ENCODE peak calls at places on chromosomes 11 and 22, in seven cellular contexts. One of them, this sample, is unnamed.

GRCh38 chr11:131672191-131672590 is 301.8 kb downstream of the NTM start:
- DNase-seq in H1: no peak
- DNase-seq in fibroblast of lung: peak; percentile 18
- DNase-seq in lung: no peak
- DNase-seq in left lung: peak; percentile 26
- DNase-seq in tibial nerve: no peak
- DNase-seq in neuronal stem cell: no peak
- DNase-seq in this sample: no peak

GRCh38 chr22:19795617-19796008 is 35.0 kb downstream of the TBX1 start:
- DNase-seq in H1: no peak
- DNase-seq in tibial nerve: peak; percentile 33
- DNase-seq in left lung: no peak
- DNase-seq in neuronal stem cell: no peak
- DNase-seq in fibroblast of lung: peak; percentile 45
- DNase-seq in lung: no peak
- DNase-seq in this sample: no peak

GRCh38 chr11:45737056-45737455 is 67.9 kb upstream of the SLC35C1 start:
- DNase-seq in fibroblast of lung: peak; percentile 45
- DNase-seq in H1: no peak
- DNase-seq in tibial nerve: no peak
- DNase-seq in left lung: no peak
- DNase-seq in neuronal stem cell: no peak
- DNase-seq in lung: no peak
- DNase-seq in this sample: no peak

GRCh38 chr11:1139441-1140066 is 18.2 kb upstream of the MUC5AC start:
- DNase-seq in lung: no peak
- DNase-seq in left lung: no peak
- DNase-seq in fibroblast of lung: peak; percentile 87
- DNase-seq in H1: no peak
- DNase-seq in neuronal stem cell: no peak
- DNase-seq in tibial nerve: no peak
- DNase-seq in this sample: no peak

GRCh38 chr22:39296981-39297489 is 22.4 kb downstream of the RPL3 start:
- DNase-seq in neuronal stem cell: no peak
- DNase-seq in fibroblast of lung: no peak
- DNase-seq in left lung: no peak
- DNase-seq in H1: no peak
- DNase-seq in lung: no peak
- DNase-seq in tibial nerve: no peak
- DNase-seq in this sample: no peak

GRCh38 chr11:74937696-74938475 is 11.0 kb downstream of the XRRA1 start:
- DNase-seq in lung: no peak
- DNase-seq in tibial nerve: no peak
- DNase-seq in left lung: no peak
- DNase-seq in fibroblast of lung: peak; percentile 88
- DNase-seq in H1: no peak
- DNase-seq in neuronal stem cell: no peak
- DNase-seq in this sample: no peak

GRCh38 chr11:8330896-8331295 is 67.2 kb upstream of the LMO1 start:
- DNase-seq in neuronal stem cell: no peak
- DNase-seq in fibroblast of lung: no peak
- DNase-seq in left lung: no peak
- DNase-seq in H1: no peak
- DNase-seq in tibial nerve: no peak
- DNase-seq in lung: no peak
- DNase-seq in this sample: no peak

GRCh38 chr11:48116843-48117242 is 99.8 kb upstream of the OR4B1 start:
- DNase-seq in tibial nerve: no peak
- DNase-seq in H1: no peak
- DNase-seq in lung: no peak
- DNase-seq in left lung: no peak
- DNase-seq in fibroblast of lung: no peak
- DNase-seq in neuronal stem cell: no peak
- DNase-seq in this sample: no peak

GRCh38 chr11:2940166-2940929 is 11.1 kb upstream of the PHLDA2 start:
- DNase-seq in left lung: peak; percentile 67
- DNase-seq in neuronal stem cell: no peak
- DNase-seq in H1: no peak
- DNase-seq in lung: no peak
- DNase-seq in fibroblast of lung: no peak
- DNase-seq in tibial nerve: no peak
- DNase-seq in this sample: no peak

GRCh38 chr11:58616594-58616993 is 5.9 kb upstream of the CNTF start:
- DNase-seq in lung: no peak
- DNase-seq in neuronal stem cell: no peak
- DNase-seq in fibroblast of lung: peak; percentile 94
- DNase-seq in H1: no peak
- DNase-seq in left lung: no peak
- DNase-seq in tibial nerve: peak; percentile 46
- DNase-seq in this sample: no peak

GRCh38 chr22:35995345-35995744 is 33.3 kb downstream of the RBFOX2 start:
- DNase-seq in neuronal stem cell: no peak
- DNase-seq in tibial nerve: no peak
- DNase-seq in left lung: no peak
- DNase-seq in fibroblast of lung: no peak
- DNase-seq in lung: no peak
- DNase-seq in H1: no peak
- DNase-seq in this sample: no peak

GRCh38 chr11:125376117-125376516 is 119.9 kb downstream of the FEZ1 start:
- DNase-seq in left lung: peak; percentile 52
- DNase-seq in lung: no peak
- DNase-seq in tibial nerve: no peak
- DNase-seq in fibroblast of lung: peak; percentile 79
- DNase-seq in neuronal stem cell: no peak
- DNase-seq in H1: no peak
- DNase-seq in this sample: no peak

GRCh38 chr22:26172389-26172990 is 3.2 kb downstream of the SEZ6L start:
- DNase-seq in tibial nerve: no peak
- DNase-seq in lung: no peak
- DNase-seq in fibroblast of lung: peak; percentile 9
- DNase-seq in neuronal stem cell: peak; percentile 36
- DNase-seq in H1: peak; percentile 72
- DNase-seq in left lung: no peak
- DNase-seq in this sample: no peak

GRCh38 chr22:27871306-27872014 is 47.6 kb downstream of the PITPNB start:
- DNase-seq in H1: no peak
- DNase-seq in neuronal stem cell: no peak
- DNase-seq in lung: no peak
- DNase-seq in tibial nerve: no peak
- DNase-seq in fibroblast of lung: no peak
- DNase-seq in left lung: no peak
- DNase-seq in this sample: no peak
- H3K27ac ChIP-seq in H1: no peak overlapping the region
- H3K27ac ChIP-seq in neuronal stem cell: no peak overlapping the region
- H3K27ac ChIP-seq in lung: no peak overlapping the region
- H3K27ac ChIP-seq in tibial nerve: no peak overlapping the region
- H3K27ac ChIP-seq in fibroblast of lung: no peak overlapping the region
- H3K27ac ChIP-seq in left lung: no peak overlapping the region
- H3K27ac ChIP-seq in this sample: no peak overlapping the region

GRCh38 chr11:70130636-70131035 is 52.5 kb downstream of the ANO1 start:
- DNase-seq in neuronal stem cell: no peak
- DNase-seq in fibroblast of lung: no peak
- DNase-seq in H1: no peak
- DNase-seq in tibial nerve: no peak
- DNase-seq in lung: no peak
- DNase-seq in left lung: no peak
- DNase-seq in this sample: no peak

GRCh38 chr11:70128435-70128906 is 50.4 kb downstream of the ANO1 start:
- DNase-seq in neuronal stem cell: no peak
- DNase-seq in fibroblast of lung: peak; percentile 59
- DNase-seq in left lung: no peak
- DNase-seq in tibial nerve: no peak
- DNase-seq in lung: no peak
- DNase-seq in H1: no peak
- DNase-seq in this sample: no peak

GRCh38 chr11:70127653-70128434 is 49.7 kb downstream of the ANO1 start:
- DNase-seq in left lung: no peak
- DNase-seq in neuronal stem cell: no peak
- DNase-seq in H1: no peak
- DNase-seq in tibial nerve: no peak
- DNase-seq in fibroblast of lung: peak; percentile 79
- DNase-seq in lung: no peak
- DNase-seq in this sample: no peak

GRCh38 chr11:70131606-70132190 is 53.6 kb downstream of the ANO1 start:
- DNase-seq in tibial nerve: no peak
- DNase-seq in fibroblast of lung: no peak
- DNase-seq in left lung: no peak
- DNase-seq in neuronal stem cell: no peak
- DNase-seq in H1: no peak
- DNase-seq in lung: no peak
- DNase-seq in this sample: no peak

DNA sequence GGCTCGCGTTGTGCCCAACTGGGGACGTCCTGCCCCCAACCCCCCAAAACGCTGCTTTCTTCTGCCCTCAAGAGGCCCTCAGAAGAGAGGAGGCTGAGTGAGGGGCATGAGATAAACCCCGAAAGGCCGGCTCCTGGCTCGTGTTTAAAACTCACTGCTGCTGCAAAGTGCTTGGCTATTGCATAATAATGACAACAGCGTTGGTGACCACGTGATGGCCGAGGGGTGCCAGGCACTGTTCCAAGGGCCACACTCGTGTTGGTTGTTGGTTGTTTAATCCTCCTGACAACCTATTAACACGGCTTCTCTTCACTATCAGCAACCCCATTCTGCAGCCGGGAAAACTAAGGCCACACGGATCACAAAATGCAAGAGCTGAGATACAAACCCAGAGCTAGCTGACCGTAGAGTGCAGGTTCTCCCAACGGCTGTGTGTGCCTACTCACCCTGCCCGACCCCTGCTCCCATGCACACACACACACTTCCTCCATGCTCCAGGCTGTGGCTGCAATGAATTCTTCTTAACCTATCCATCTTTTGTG is 51.0 kb downstream of the ANO1 start:
- DNase-seq in neuronal stem cell: no peak
- DNase-seq in fibroblast of lung: no peak
- DNase-seq in tibial nerve: no peak
- DNase-seq in left lung: no peak
- DNase-seq in H1: no peak
- DNase-seq in lung: peak; percentile 40
- DNase-seq in this sample: no peak
- H3K36me3 ChIP-seq in neuronal stem cell: no peaks in the 10 kb centered on the region
- H3K36me3 ChIP-seq in fibroblast of lung: no peaks in the 10 kb centered on the region
- H3K36me3 ChIP-seq in tibial nerve: no peaks in the 10 kb centered on the region
- H3K36me3 ChIP-seq in left lung: no peaks in the 10 kb centered on the region
- H3K36me3 ChIP-seq in H1: no peaks in the 10 kb centered on the region
- H3K36me3 ChIP-seq in lung: no peaks in the 10 kb centered on the region
- H3K36me3 ChIP-seq in this sample: no peaks in the 10 kb centered on the region

GRCh38 chr11:126918556-126918955 is 82.0 kb downstream of the KIRREL3 start:
- DNase-seq in left lung: no peak
- DNase-seq in fibroblast of lung: peak; percentile 42
- DNase-seq in lung: no peak
- DNase-seq in neuronal stem cell: no peak
- DNase-seq in H1: no peak
- DNase-seq in tibial nerve: no peak
- DNase-seq in this sample: no peak
- H3K4me3 ChIP-seq in left lung: no peak overlapping the region
- H3K4me3 ChIP-seq in fibroblast of lung: no peak overlapping the region
- H3K4me3 ChIP-seq in lung: no peak overlapping the region
- H3K4me3 ChIP-seq in neuronal stem cell: no peak overlapping the region
- H3K4me3 ChIP-seq in H1: no peak overlapping the region
- H3K4me3 ChIP-seq in tibial nerve: no peak overlapping the region
- H3K4me3 ChIP-seq in this sample: no peak overlapping the region

GRCh38 chr22:37741312-37741795 is 44.5 kb downstream of the TRIOBP start:
- DNase-seq in neuronal stem cell: no peak
- DNase-seq in lung: peak; percentile 86
- DNase-seq in left lung: peak; percentile 88
- DNase-seq in tibial nerve: peak; percentile 93
- DNase-seq in fibroblast of lung: peak; percentile 93
- DNase-seq in H1: peak; percentile 49
- DNase-seq in this sample: no peak
- H3K27ac ChIP-seq in neuronal stem cell: no peak overlapping the region
- H3K27ac ChIP-seq in lung: peak overlapping the region; percentile 32
- H3K27ac ChIP-seq in left lung: peak overlapping the region; percentile 53
- H3K27ac ChIP-seq in tibial nerve: peak overlapping the region; percentile 38
- H3K27ac ChIP-seq in fibroblast of lung: peak overlapping the region; percentile 49
- H3K27ac ChIP-seq in H1: no peak overlapping the region
- H3K27ac ChIP-seq in this sample: no peak overlapping the region

GRCh38 chr11:6614446-6614845 is 2.4 kb upstream of the TAF10 start:
- DNase-seq in left lung: no peak
- DNase-seq in lung: no peak
- DNase-seq in neuronal stem cell: no peak
- DNase-seq in H1: no peak
- DNase-seq in tibial nerve: no peak
- DNase-seq in fibroblast of lung: no peak
- DNase-seq in this sample: no peak

GRCh38 chr11:6613496-6613895 is 1.5 kb upstream of the TAF10 start:
- DNase-seq in tibial nerve: no peak
- DNase-seq in lung: no peak
- DNase-seq in left lung: no peak
- DNase-seq in neuronal stem cell: no peak
- DNase-seq in fibroblast of lung: no peak
- DNase-seq in H1: no peak
- DNase-seq in this sample: no peak

GRCh38 chr11:6611092-6612007 is 666 bp downstream of the TAF10 start:
- DNase-seq in lung: peak; percentile 42
- DNase-seq in neuronal stem cell: no peak
- DNase-seq in tibial nerve: no peak
- DNase-seq in H1: peak; percentile 61
- DNase-seq in fibroblast of lung: peak; percentile 44
- DNase-seq in left lung: peak; percentile 59
- DNase-seq in this sample: no peak

GRCh38 chr11:6612008-6612815 is at the start of gene TAF10:
- DNase-seq in lung: peak; percentile 97
- DNase-seq in left lung: peak; percentile 99
- DNase-seq in fibroblast of lung: peak; percentile 95
- DNase-seq in tibial nerve: peak; percentile 96
- DNase-seq in H1: peak; percentile 92
- DNase-seq in neuronal stem cell: peak; percentile 90
- DNase-seq in this sample: peak; percentile 94

DNA sequence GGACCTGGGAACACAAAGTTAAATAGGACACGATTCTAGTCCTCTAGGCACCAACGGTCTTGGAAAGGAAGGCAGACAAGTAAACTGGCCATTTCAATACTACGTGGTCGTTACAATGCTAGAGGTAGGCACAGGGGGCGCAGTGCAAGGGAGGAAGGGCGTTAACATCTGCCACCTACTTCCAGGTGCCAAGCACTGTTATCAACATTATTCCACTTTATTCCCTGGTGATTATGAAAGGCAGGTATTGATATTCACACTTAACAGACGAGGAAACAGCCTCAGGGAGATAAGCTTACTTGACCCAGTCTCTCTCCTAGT is 760 bp upstream of the TAF10 start:
- DNase-seq in tibial nerve: peak; percentile 45
- DNase-seq in fibroblast of lung: no peak
- DNase-seq in lung: no peak
- DNase-seq in H1: peak; percentile 67
- DNase-seq in neuronal stem cell: no peak
- DNase-seq in left lung: no peak
- DNase-seq in this sample: no peak
- H3K36me3 ChIP-seq in tibial nerve: peaks cover 72% of the 10 kb centered on the region
- H3K36me3 ChIP-seq in fibroblast of lung: peaks cover 36% of the 10 kb centered on the region
- H3K36me3 ChIP-seq in lung: peaks cover 58% of the 10 kb centered on the region
- H3K36me3 ChIP-seq in H1: peaks cover 35% of the 10 kb centered on the region
- H3K36me3 ChIP-seq in neuronal stem cell: peaks cover 38% of the 10 kb centered on the region
- H3K36me3 ChIP-seq in left lung: peaks cover 71% of the 10 kb centered on the region
- H3K36me3 ChIP-seq in this sample: peaks cover 41% of the 10 kb centered on the region

GRCh38 chr11:102306048-102306575 is 11.2 kb upstream of the BIRC3 start:
- DNase-seq in lung: peak; percentile 81
- DNase-seq in H1: no peak
- DNase-seq in tibial nerve: peak; percentile 15
- DNase-seq in neuronal stem cell: no peak
- DNase-seq in left lung: peak; percentile 64
- DNase-seq in fibroblast of lung: peak; percentile 29
- DNase-seq in this sample: no peak
- H3K4me3 ChIP-seq in lung: no peak overlapping the region
- H3K4me3 ChIP-seq in H1: no peak overlapping the region
- H3K4me3 ChIP-seq in tibial nerve: no peak overlapping the region
- H3K4me3 ChIP-seq in neuronal stem cell: no peak overlapping the region
- H3K4me3 ChIP-seq in left lung: no peak overlapping the region
- H3K4me3 ChIP-seq in fibroblast of lung: no peak overlapping the region
- H3K4me3 ChIP-seq in this sample: peak overlapping the region; percentile 24